ENCODE peak calls at places on chromosome 10, in five cellular contexts. B is RWPE1, Z is A549, H is adrenal gland, T is GM12865. W is an unnamed sample.

GRCh38 chr10:85105614-85106013 is 777.2 kb downstream of the CCSER2 start:
- DNase-seq in B (no peak), Z (no peak), H (no peak), T (no peak), W (no peak)

GRCh38 chr10:30999084-30999712 is 32.5 kb downstream of the ZNF438 start:
- DNase-seq in B (no peak), Z (no peak), H (no peak), T (no peak), W (peak)

GRCh38 chr10:91598211-91598981 is 34.5 kb downstream of the PPP1R3C start:
- DNase-seq in B (peak), Z (peak), H (no peak), T (no peak), W (no peak)

GRCh38 chr10:124691448-124692435 is 52.4 kb downstream of the FAM53B start:
- DNase-seq in B (no peak), Z (no peak), H (no peak), T (no peak), W (no peak)

GRCh38 chr10:77251297-77252013 is 386.2 kb downstream of the KCNMA1 start:
- DNase-seq in B (peak), Z (peak), H (peak), T (peak), W (peak)

GRCh38 chr10:123841560-123841959 is 50.0 kb downstream of the CPXM2 start:
- DNase-seq in B (no peak), Z (no peak), H (no peak), T (no peak), W (no peak)

GRCh38 chr10:132710746-132711617 is 75.0 kb downstream of the NKX6-2 start:
- DNase-seq in B (no peak), Z (no peak), H (no peak), T (no peak), W (no peak)

GRCh38 chr10:132707776-132708171 is 78.2 kb downstream of the NKX6-2 start:
- DNase-seq in B (no peak), Z (no peak), H (no peak), T (no peak), W (no peak)

GRCh38 chr10:96488161-96488935 is 25.4 kb downstream of the TLL2 start:
- DNase-seq in B (no peak), Z (no peak), H (no peak), T (no peak), W (no peak)

GRCh38 chr10:99536400-99537254 is 3.9 kb downstream of the NKX2-3 start:
- DNase-seq in B (no peak), Z (no peak), H (no peak), T (no peak), W (no peak)

GRCh38 chr10:78408671-78409472 is 375.2 kb downstream of the RPS24 start:
- DNase-seq in B (no peak), Z (no peak), H (peak), T (no peak), W (no peak)

GRCh38 chr10:28872592-28873165 is 195.4 kb downstream of the BAMBI start:
- DNase-seq in B (no peak), Z (no peak), H (no peak), T (no peak), W (no peak)

GRCh38 chr10:29873941-29874340 is 185.4 kb downstream of the JCAD start:
- DNase-seq in B (no peak), Z (no peak), H (no peak), T (no peak), W (no peak)

GRCh38 chr10:21055339-21056135 is 158.4 kb upstream of the NEBL start:
- DNase-seq in B (no peak), Z (no peak), H (no peak), T (peak), W (peak)

GRCh38 chr10:29532256-29532878 is 102.4 kb downstream of the SVIL start:
- DNase-seq in B (no peak), Z (no peak), H (no peak), T (no peak), W (no peak)

GRCh38 chr10:24902400-24902728 is 50.0 kb downstream of the PRTFDC1 start:
- DNase-seq in B (no peak), Z (no peak), H (no peak), T (no peak), W (no peak)

GRCh38 chr10:12482586-12482985 is 133.2 kb downstream of the CAMK1D start:
- DNase-seq in B (no peak), Z (no peak), H (no peak), T (no peak), W (no peak)

GRCh38 chr10:91775731-91776130 is 22.5 kb upstream of the TNKS2 start:
- DNase-seq in B (no peak), Z (no peak), H (no peak), T (no peak), W (no peak)

GRCh38 chr10:7133270-7133669 is 277.6 kb downstream of the SFMBT2 start:
- DNase-seq in B (no peak), Z (no peak), H (no peak), T (no peak), W (no peak)

GRCh38 chr10:21732067-21732772 is 198.2 kb downstream of the MLLT10 start:
- DNase-seq in B (no peak), Z (peak), H (peak), T (peak), W (peak)

GRCh38 chr10:99520040-99520803 is 12.5 kb upstream of the NKX2-3 start:
- DNase-seq in B (no peak), Z (no peak), H (no peak), T (no peak), W (no peak)

GRCh38 chr10:17387861-17388503 is 66.4 kb downstream of the ST8SIA6 start:
- DNase-seq in B (peak), Z (no peak), H (no peak), T (no peak), W (no peak)

GRCh38 chr10:110420401-110421193 is 77.1 kb upstream of the DUSP5 start:
- DNase-seq in B (no peak), Z (no peak), H (peak), T (peak), W (peak)

GRCh38 chr10:9301148-9301547 is 1246.7 kb downstream of the GATA3 start:
- DNase-seq in B (no peak), Z (no peak), H (no peak), T (no peak), W (no peak)

GRCh38 chr10:105188737-105189463 is 547.8 kb downstream of the SORCS3 start:
- DNase-seq in B (peak), Z (peak), H (no peak), T (no peak), W (no peak)

GRCh38 chr10:43067391-43068135 is 9.3 kb upstream of the RET start:
- DNase-seq in B (no peak), Z (no peak), H (no peak), T (no peak), W (no peak)

GRCh38 chr10:1309237-1309968 is 253.2 kb downstream of the WDR37 start:
- DNase-seq in B (no peak), Z (no peak), H (no peak), T (no peak), W (no peak)

GRCh38 chr10:114308470-114309110 is 69.5 kb downstream of the VWA2 start:
- DNase-seq in B (no peak), Z (no peak), H (no peak), T (peak), W (no peak)

GRCh38 chr10:99234067-99234738 is 1.4 kb downstream of the HPSE2 start:
- DNase-seq in B (peak), Z (no peak), H (peak), T (peak), W (peak)

DNA sequence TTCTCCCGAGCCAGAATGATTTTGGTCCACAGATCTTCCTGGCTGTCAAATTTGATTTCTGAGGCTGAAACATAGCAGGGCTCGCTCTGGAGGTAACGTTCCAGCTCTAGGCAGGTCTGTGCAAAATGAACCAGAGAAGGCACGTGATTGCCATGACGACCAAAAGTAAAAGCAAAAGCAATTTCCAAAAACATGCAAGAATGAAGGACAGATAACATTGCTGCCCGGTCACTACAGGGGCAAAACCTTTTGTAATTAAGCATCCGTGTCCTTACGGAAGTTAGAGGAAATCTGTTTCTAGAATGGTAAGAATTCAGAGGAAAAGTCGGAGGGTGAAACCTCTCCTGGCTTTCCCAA is 2.9 kb downstream of the KLF6 start:
- DNase-seq in B (no peak), Z (no peak), H (no peak), T (peak), W (no peak)
- TF ChIP-seq CTCF in B (no peak), Z (no peak), H (no peak), T (no peak), W (no peak)

DNA sequence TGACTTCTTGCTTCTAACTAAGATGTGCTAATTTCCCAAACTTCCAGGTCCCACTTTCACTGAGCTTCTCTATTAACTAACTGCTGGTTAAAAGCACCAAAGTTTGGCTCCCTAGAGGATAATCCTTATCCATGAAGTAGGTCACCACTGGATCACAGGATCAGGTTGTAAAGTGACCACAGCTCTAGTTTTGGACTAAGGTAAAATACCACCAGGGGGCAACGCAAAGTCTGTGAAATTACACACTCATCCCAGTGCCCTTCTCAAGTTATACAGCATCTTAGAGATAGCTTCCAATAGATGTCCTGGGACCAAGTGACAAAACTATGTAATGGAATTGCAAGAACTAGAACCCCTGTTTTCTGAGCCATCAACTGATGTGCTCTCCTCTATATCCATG is 116.4 kb upstream of the ASAH2 start:
- DNase-seq in B (no peak), Z (peak), H (no peak), T (peak), W (peak)
- TF ChIP-seq CTCF in B (peak), Z (peak), H (peak), T (peak), W (peak)

DNA sequence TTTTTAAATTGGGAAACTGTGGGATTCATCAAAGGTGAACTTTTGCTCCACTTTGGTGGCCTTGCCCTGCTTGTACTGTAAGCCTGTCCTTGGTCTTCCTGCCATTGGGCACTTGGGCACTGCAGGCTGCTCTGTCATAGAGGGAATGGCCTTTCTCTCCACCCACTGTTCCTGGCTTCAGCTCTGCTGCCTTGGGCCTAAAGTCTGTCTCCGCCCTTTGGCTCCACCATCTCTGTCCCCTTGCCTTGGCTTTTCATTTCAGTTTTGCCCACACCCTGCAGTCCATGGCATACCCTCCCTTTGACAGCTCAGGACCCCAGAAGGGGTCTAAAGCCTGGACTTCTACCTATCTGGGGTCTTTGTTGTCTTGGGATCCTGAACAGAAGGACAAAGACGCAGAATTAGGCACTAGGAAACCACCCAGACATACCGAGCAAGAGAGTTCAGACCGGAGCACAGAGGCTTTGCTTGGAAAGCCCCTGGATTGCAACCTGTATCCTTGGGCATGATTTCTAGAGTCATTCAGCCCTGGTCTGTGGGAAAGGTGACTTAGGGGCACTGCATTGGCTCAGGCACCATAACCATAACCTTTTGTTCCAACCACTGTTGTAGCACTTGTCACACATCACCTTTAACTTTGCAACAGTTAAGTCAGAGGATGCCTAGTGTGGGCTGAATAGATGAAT is 5.2 kb upstream of the ARHGAP22 start:
- DNase-seq in B (no peak), Z (no peak), H (peak), T (no peak), W (no peak)
- TF ChIP-seq CTCF in B (no peak), Z (no peak), H (no peak), T (no peak), W (no peak)

DNA sequence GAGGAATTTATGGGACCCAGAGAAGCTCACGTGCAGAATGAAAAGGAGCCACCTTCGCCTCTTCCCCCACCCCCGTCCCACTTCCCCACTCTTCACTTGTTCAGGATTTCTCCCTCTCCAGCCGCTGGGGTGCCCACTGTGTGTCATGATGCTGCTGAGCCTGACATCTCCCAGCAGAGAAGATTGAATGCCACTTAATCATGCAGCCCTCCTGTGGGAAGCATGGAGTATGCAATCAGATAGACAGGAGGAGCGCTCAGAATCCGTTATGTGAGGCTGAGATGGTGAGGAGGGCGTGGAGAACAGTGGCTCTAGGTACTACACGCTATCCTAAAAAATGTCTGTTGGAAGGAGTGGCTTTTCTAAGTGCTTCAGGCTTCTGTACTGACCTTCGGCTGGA is 334.3 kb downstream of the LRMDA start:
- DNase-seq in B (no peak), Z (no peak), H (no peak), T (no peak), W (no peak)
- TF ChIP-seq CTCF in B (no peak), Z (no peak), H (no peak), T (no peak), W (no peak)

DNA sequence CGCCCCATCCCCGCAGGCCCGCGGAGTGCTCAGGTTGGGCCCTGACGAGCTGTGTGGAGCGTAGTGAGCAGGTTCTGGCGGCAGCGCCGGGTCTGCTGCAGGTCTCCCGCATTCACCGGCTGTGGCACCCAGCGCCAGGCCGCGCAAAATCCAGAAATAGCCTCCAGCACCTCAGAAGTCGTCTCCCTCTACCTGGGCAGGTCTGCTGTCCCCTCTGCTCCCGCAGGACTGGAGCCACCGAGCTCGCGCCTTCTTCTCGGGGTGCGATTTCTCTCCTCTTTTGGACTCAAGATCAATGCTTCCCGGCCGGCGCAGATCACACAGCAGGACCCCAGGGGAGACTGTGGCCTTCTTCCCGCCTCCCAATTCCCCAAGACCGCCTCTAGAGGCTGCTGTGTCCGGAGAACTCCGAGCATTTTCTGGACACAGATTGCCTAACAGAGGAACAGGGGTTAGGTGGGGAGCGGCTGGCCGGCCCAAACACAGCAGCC is 8.4 kb downstream of the TLX1 start:
- DNase-seq in B (no peak), Z (no peak), H (no peak), T (no peak), W (no peak)
- TF ChIP-seq CTCF in B (no peak), Z (no peak), H (peak), T (no peak), W (no peak)

GRCh38 chr10:44369296-44369695 is 15.6 kb downstream of the CXCL12 start:
- DNase-seq in B (no peak), Z (no peak), H (no peak), T (no peak), W (no peak)

GRCh38 chr10:44372181-44372580 is 12.7 kb downstream of the CXCL12 start:
- DNase-seq in B (no peak), Z (no peak), H (no peak), T (no peak), W (no peak)

GRCh38 chr10:44373341-44373995 is 11.4 kb downstream of the CXCL12 start:
- DNase-seq in B (no peak), Z (no peak), H (no peak), T (no peak), W (no peak)

GRCh38 chr10:44369851-44370250 is 15.0 kb downstream of the CXCL12 start:
- DNase-seq in B (no peak), Z (no peak), H (no peak), T (no peak), W (no peak)

GRCh38 chr10:44370731-44371248 is 14.1 kb downstream of the CXCL12 start:
- DNase-seq in B (no peak), Z (no peak), H (no peak), T (no peak), W (no peak)
- TF ChIP-seq CTCF in B (no peak), Z (no peak), H (no peak), T (no peak), W (no peak)

GRCh38 chr10:60846173-60846572 is 67.9 kb downstream of the CDK1 start:
- DNase-seq in B (no peak), Z (no peak), H (no peak), T (no peak), W (no peak)
- TF ChIP-seq CTCF in B (no peak), Z (no peak), H (no peak), T (no peak), W (no peak)

GRCh38 chr10:89665302-89665701 is 20.3 kb upstream of the PANK1 start:
- DNase-seq in B (peak), Z (no peak), H (no peak), T (no peak), W (no peak)
- TF ChIP-seq CTCF in B (peak), Z (no peak), H (no peak), T (no peak), W (no peak)

GRCh38 chr10:118799779-118800178 is 45.0 kb upstream of the CACUL1 start:
- DNase-seq in B (peak), Z (no peak), H (no peak), T (no peak), W (no peak)

GRCh38 chr10:118802126-118802793 is 47.5 kb upstream of the CACUL1 start:
- DNase-seq in B (no peak), Z (no peak), H (no peak), T (no peak), W (no peak)

GRCh38 chr10:118804262-118804773 is 49.5 kb upstream of the CACUL1 start:
- DNase-seq in B (no peak), Z (no peak), H (no peak), T (no peak), W (no peak)

GRCh38 chr10:118798186-118798811 is 43.5 kb upstream of the CACUL1 start:
- DNase-seq in B (peak), Z (peak), H (no peak), T (no peak), W (no peak)

DNA sequence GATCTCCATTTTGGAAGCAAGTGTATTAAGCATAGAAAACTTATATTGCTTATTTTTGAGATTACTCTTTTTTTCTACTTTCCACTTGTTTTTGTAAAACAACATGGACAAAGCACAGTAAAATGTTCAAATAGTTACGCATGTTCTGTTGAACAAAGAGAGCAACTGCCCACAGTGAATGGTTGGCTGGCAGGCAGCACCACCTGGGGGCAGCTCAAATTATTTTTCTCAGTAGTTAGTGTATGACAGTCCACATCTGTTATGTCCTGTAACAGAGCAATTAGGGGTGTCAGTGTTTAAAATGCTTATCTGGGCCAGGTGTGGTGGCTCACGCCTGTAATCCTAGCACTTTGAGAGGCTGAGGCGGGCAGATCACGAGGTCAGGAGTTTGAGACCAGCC is 46.1 kb upstream of the CACUL1 start:
- DNase-seq in B (peak), Z (no peak), H (no peak), T (peak), W (peak)
- TF ChIP-seq CTCF in B (no peak), Z (peak), H (peak), T (peak), W (peak)

W was measured in activated CD8-positive, alpha-beta T cell treated with anti-CD3 and anti-CD28 coated beads for 36 hours.